ENCODE peak calls at places on chromosomes 6 and 20, in six cellular contexts. O is mesothelial cell of epicardium; D is stimulated activated CD8-positive, alpha-beta memory T cell treated with anti-CD3 and anti-CD28 coated beads, Interleukin-4, amount 100 ng/mL, for 1 hour; Z is NCI-H1105; Y is left lung; B is non-pigmented ciliary epithelial cell. T is an unnamed sample.

GRCh38 chr20:35328095-35328685 is 36.0 kb upstream of the FAM83C start:
- DNase-seq in O (no peak), D (no peak), Z (no peak), Y (no peak), B (no peak), T (no peak)

GRCh38 chr6:43848992-43849391 is 79.0 kb downstream of the VEGFA start:
- DNase-seq in O (no peak), D (no peak), Z (no peak), Y (no peak), B (no peak), T (no peak)

GRCh38 chr6:36840471-36841461 is 1.5 kb upstream of the CPNE5 start:
- DNase-seq in O (no peak), D (no peak), Z (no peak), Y (no peak), B (no peak), T (peak; percentile 91)

GRCh38 chr6:27547157-27548075 is 74.5 kb upstream of the ZNF184 start:
- DNase-seq in O (no peak), D (no peak), Z (no peak), Y (no peak), B (no peak), T (no peak)

GRCh38 chr6:148934534-148934933 is 187.7 kb downstream of the UST start:
- DNase-seq in O (no peak), D (no peak), Z (no peak), Y (no peak), B (no peak), T (peak; percentile 12)

GRCh38 chr6:88982720-88983119 is 19.3 kb upstream of the RNGTT start:
- DNase-seq in O (no peak), D (no peak), Z (peak; percentile 60), Y (no peak), B (no peak), T (no peak)

GRCh38 chr6:96542702-96543101 is 20.2 kb upstream of the FHL5 start:
- DNase-seq in O (no peak), D (no peak), Z (no peak), Y (no peak), B (no peak), T (no peak)

GRCh38 chr20:55348201-55348600 is 657.1 kb downstream of the CBLN4 start:
- DNase-seq in O (no peak), D (no peak), Z (no peak), Y (no peak), B (no peak), T (no peak)

GRCh38 chr6:157990321-157991066 is 8.8 kb downstream of the SYNJ2 start:
- DNase-seq in O (no peak), D (no peak), Z (no peak), Y (no peak), B (no peak), T (no peak)

GRCh38 chr6:1665214-1665613 is 55.5 kb downstream of the FOXC1 start:
- DNase-seq in O (no peak), D (no peak), Z (no peak), Y (no peak), B (no peak), T (no peak)

GRCh38 chr6:125947581-125947980 is 9.0 kb upstream of the HINT3 start:
- DNase-seq in O (no peak), D (no peak), Z (no peak), Y (peak; percentile 31), B (no peak), T (no peak)

GRCh38 chr6:110369056-110369455 is 10.9 kb upstream of the METTL24 start:
- DNase-seq in O (no peak), D (no peak), Z (no peak), Y (no peak), B (no peak), T (no peak)

GRCh38 chr6:3390698-3391097 is 66.2 kb downstream of the SLC22A23 start:
- DNase-seq in O (no peak), D (no peak), Z (no peak), Y (no peak), B (peak; percentile 71), T (peak; percentile 63)

GRCh38 chr6:31582230-31582601 is at the start of gene LTB:
- DNase-seq in O (no peak), D (no peak), Z (no peak), Y (peak; percentile 84), B (no peak), T (no peak)

GRCh38 chr6:152078804-152079203 is 271.3 kb downstream of the ESR1 start:
- DNase-seq in O (no peak), D (no peak), Z (no peak), Y (no peak), B (no peak), T (no peak)

GRCh38 chr6:107866606-107867301 is 42.6 kb upstream of the SCML4 start:
- DNase-seq in O (no peak), D (no peak), Z (peak; percentile 23), Y (no peak), B (no peak), T (no peak)

GRCh38 chr20:62659488-62659887 is 17.2 kb downstream of the SLCO4A1 start:
- DNase-seq in O (no peak), D (no peak), Z (no peak), Y (no peak), B (no peak), T (no peak)

GRCh38 chr6:168979254-168979653 is 274.4 kb downstream of the THBS2 start:
- DNase-seq in O (no peak), D (no peak), Z (no peak), Y (no peak), B (no peak), T (no peak)

GRCh38 chr6:9121551-9121950 is 686.2 kb upstream of the SLC35B3 start:
- DNase-seq in O (no peak), D (no peak), Z (no peak), Y (peak; percentile 14), B (no peak), T (no peak)

T was measured in posterior cingulate gyrus.